ENCODE peak calls at places on chromosome 14, in five cellular contexts. One of them, this sample, is unnamed.

GRCh38 chr14:57987051-57987450 is 121.2 kb upstream of the SLC35F4 start:
- DNase-seq in HAP-1: no peak
- DNase-seq in astrocyte of the cerebellum: no peak
- DNase-seq in ovary: no peak
- DNase-seq in fibroblast of the aortic adventitia: no peak
- DNase-seq in this sample: no peak

GRCh38 chr14:95481391-95482022 is 34.9 kb downstream of the SYNE3 start:
- DNase-seq in ovary: no peak
- DNase-seq in astrocyte of the cerebellum: no peak
- DNase-seq in fibroblast of the aortic adventitia: no peak
- DNase-seq in HAP-1: no peak
- DNase-seq in this sample: no peak

GRCh38 chr14:81765654-81766275 is 232.1 kb upstream of the SEL1L start:
- DNase-seq in astrocyte of the cerebellum: no peak
- DNase-seq in ovary: no peak
- DNase-seq in HAP-1: no peak
- DNase-seq in fibroblast of the aortic adventitia: no peak
- DNase-seq in this sample: no peak

GRCh38 chr14:95313707-95314106 is 6.0 kb downstream of the CLMN start:
- DNase-seq in fibroblast of the aortic adventitia: peak
- DNase-seq in HAP-1: no peak
- DNase-seq in astrocyte of the cerebellum: peak
- DNase-seq in ovary: peak
- DNase-seq in this sample: peak

GRCh38 chr14:79334272-79334671 is 877.0 kb downstream of the DIO2 start:
- DNase-seq in ovary: no peak
- DNase-seq in HAP-1: no peak
- DNase-seq in astrocyte of the cerebellum: no peak
- DNase-seq in fibroblast of the aortic adventitia: no peak
- DNase-seq in this sample: no peak

GRCh38 chr14:32507029-32507984 is 178.2 kb downstream of the AKAP6 start:
- DNase-seq in astrocyte of the cerebellum: no peak
- DNase-seq in fibroblast of the aortic adventitia: peak
- DNase-seq in HAP-1: no peak
- DNase-seq in ovary: no peak
- DNase-seq in this sample: peak

GRCh38 chr14:100836961-100837811 is 11.3 kb downstream of the MEG3 start:
- DNase-seq in HAP-1: peak
- DNase-seq in astrocyte of the cerebellum: no peak
- DNase-seq in fibroblast of the aortic adventitia: no peak
- DNase-seq in ovary: peak
- DNase-seq in this sample: no peak

GRCh38 chr14:76546426-76547221 is 170.7 kb downstream of the ESRRB start:
- DNase-seq in ovary: no peak
- DNase-seq in astrocyte of the cerebellum: no peak
- DNase-seq in HAP-1: peak
- DNase-seq in fibroblast of the aortic adventitia: peak
- DNase-seq in this sample: no peak

GRCh38 chr14:51828017-51828797 is 32.2 kb upstream of the GNG2 start:
- DNase-seq in HAP-1: no peak
- DNase-seq in fibroblast of the aortic adventitia: no peak
- DNase-seq in ovary: no peak
- DNase-seq in astrocyte of the cerebellum: peak
- DNase-seq in this sample: no peak

GRCh38 chr14:34180428-34180827 is 229.6 kb upstream of the EGLN3 start:
- DNase-seq in fibroblast of the aortic adventitia: no peak
- DNase-seq in astrocyte of the cerebellum: no peak
- DNase-seq in ovary: no peak
- DNase-seq in HAP-1: no peak
- DNase-seq in this sample: no peak

GRCh38 chr14:72516936-72517408 is 376.9 kb downstream of the DPF3 start:
- DNase-seq in ovary: peak
- DNase-seq in HAP-1: peak
- DNase-seq in astrocyte of the cerebellum: peak
- DNase-seq in fibroblast of the aortic adventitia: peak
- DNase-seq in this sample: peak

GRCh38 chr14:83425138-83425537 is 1891.5 kb upstream of the SEL1L start:
- DNase-seq in ovary: no peak
- DNase-seq in astrocyte of the cerebellum: peak
- DNase-seq in fibroblast of the aortic adventitia: peak
- DNase-seq in HAP-1: no peak
- DNase-seq in this sample: no peak

GRCh38 chr14:55107766-55108554 is 21.1 kb upstream of the LGALS3 start:
- DNase-seq in astrocyte of the cerebellum: peak
- DNase-seq in fibroblast of the aortic adventitia: peak
- DNase-seq in HAP-1: peak
- DNase-seq in ovary: peak
- DNase-seq in this sample: peak

GRCh38 chr14:96064866-96065265 is 25.7 kb downstream of the C14orf132 start:
- DNase-seq in HAP-1: no peak
- DNase-seq in fibroblast of the aortic adventitia: no peak
- DNase-seq in astrocyte of the cerebellum: no peak
- DNase-seq in ovary: peak
- DNase-seq in this sample: no peak

GRCh38 chr14:100761481-100761880 is 34.8 kb downstream of the DLK1 start:
- DNase-seq in HAP-1: no peak
- DNase-seq in ovary: no peak
- DNase-seq in fibroblast of the aortic adventitia: peak
- DNase-seq in astrocyte of the cerebellum: peak
- DNase-seq in this sample: peak

GRCh38 chr14:33943081-33943480 is 7.8 kb downstream of the EGLN3 start:
- DNase-seq in HAP-1: peak
- DNase-seq in astrocyte of the cerebellum: no peak
- DNase-seq in fibroblast of the aortic adventitia: no peak
- DNase-seq in ovary: no peak
- DNase-seq in this sample: no peak

GRCh38 chr14:72060460-72060859 is 128.2 kb downstream of the RGS6 start:
- DNase-seq in astrocyte of the cerebellum: no peak
- DNase-seq in ovary: no peak
- DNase-seq in fibroblast of the aortic adventitia: no peak
- DNase-seq in HAP-1: no peak
- DNase-seq in this sample: no peak

GRCh38 chr14:61532818-61533217 is 162.5 kb upstream of the HIF1A start:
- DNase-seq in astrocyte of the cerebellum: no peak
- DNase-seq in HAP-1: no peak
- DNase-seq in fibroblast of the aortic adventitia: no peak
- DNase-seq in ovary: no peak
- DNase-seq in this sample: no peak

GRCh38 chr14:59013672-59014298 is 174.7 kb upstream of the DAAM1 start:
- DNase-seq in astrocyte of the cerebellum: peak
- DNase-seq in ovary: no peak
- DNase-seq in fibroblast of the aortic adventitia: peak
- DNase-seq in HAP-1: no peak
- DNase-seq in this sample: no peak

GRCh38 chr14:53304726-53305381 is 151.7 kb upstream of the DDHD1 start:
- DNase-seq in ovary: no peak
- DNase-seq in astrocyte of the cerebellum: no peak
- DNase-seq in fibroblast of the aortic adventitia: peak
- DNase-seq in HAP-1: no peak
- DNase-seq in this sample: no peak

GRCh38 chr14:94481468-94482131 is 5.6 kb upstream of the SERPINA9 start:
- DNase-seq in astrocyte of the cerebellum: no peak
- DNase-seq in HAP-1: no peak
- DNase-seq in ovary: no peak
- DNase-seq in fibroblast of the aortic adventitia: peak
- DNase-seq in this sample: peak

GRCh38 chr14:103735815-103736545 is 20.4 kb downstream of the ZFYVE21 start:
- DNase-seq in fibroblast of the aortic adventitia: no peak
- DNase-seq in HAP-1: no peak
- DNase-seq in astrocyte of the cerebellum: no peak
- DNase-seq in ovary: peak
- DNase-seq in this sample: no peak

GRCh38 chr14:90519262-90519920 is 122.6 kb downstream of the CALM1 start:
- DNase-seq in HAP-1: no peak
- DNase-seq in astrocyte of the cerebellum: no peak
- DNase-seq in ovary: no peak
- DNase-seq in fibroblast of the aortic adventitia: no peak
- DNase-seq in this sample: no peak

GRCh38 chr14:55160989-55161388 is 30.4 kb downstream of the DLGAP5 start:
- DNase-seq in astrocyte of the cerebellum: peak
- DNase-seq in fibroblast of the aortic adventitia: peak
- DNase-seq in ovary: no peak
- DNase-seq in HAP-1: no peak
- DNase-seq in this sample: no peak

GRCh38 chr14:24283796-24284460 is 12.5 kb upstream of the RABGGTA start:
- DNase-seq in astrocyte of the cerebellum: no peak
- DNase-seq in fibroblast of the aortic adventitia: no peak
- DNase-seq in HAP-1: no peak
- DNase-seq in ovary: no peak
- DNase-seq in this sample: no peak

GRCh38 chr14:23348297-23348655 is 4.4 kb downstream of the SLC22A17 start:
- DNase-seq in HAP-1: no peak
- DNase-seq in fibroblast of the aortic adventitia: no peak
- DNase-seq in astrocyte of the cerebellum: no peak
- DNase-seq in ovary: no peak
- DNase-seq in this sample: no peak

GRCh38 chr14:68526420-68527105 is 266.3 kb downstream of the ZFP36L1 start:
- DNase-seq in ovary: no peak
- DNase-seq in astrocyte of the cerebellum: no peak
- DNase-seq in HAP-1: no peak
- DNase-seq in fibroblast of the aortic adventitia: peak
- DNase-seq in this sample: no peak

GRCh38 chr14:60327447-60328331 is 78.7 kb downstream of the PPM1A start:
- DNase-seq in astrocyte of the cerebellum: no peak
- DNase-seq in HAP-1: no peak
- DNase-seq in ovary: no peak
- DNase-seq in fibroblast of the aortic adventitia: no peak
- DNase-seq in this sample: no peak

GRCh38 chr14:54901380-54902142 is 1.1 kb downstream of the GCH1 start:
- DNase-seq in astrocyte of the cerebellum: no peak
- DNase-seq in fibroblast of the aortic adventitia: no peak
- DNase-seq in HAP-1: no peak
- DNase-seq in ovary: no peak
- DNase-seq in this sample: no peak

GRCh38 chr14:91858536-91859275 is 8.6 kb downstream of the TC2N start:
- DNase-seq in fibroblast of the aortic adventitia: peak
- DNase-seq in astrocyte of the cerebellum: peak
- DNase-seq in HAP-1: no peak
- DNase-seq in ovary: no peak
- DNase-seq in this sample: no peak

GRCh38 chr14:93430889-93431670 is at the start of gene UNC79:
- DNase-seq in astrocyte of the cerebellum: no peak
- DNase-seq in ovary: no peak
- DNase-seq in fibroblast of the aortic adventitia: peak
- DNase-seq in HAP-1: peak
- DNase-seq in this sample: no peak
- H3K4me3 ChIP-seq in astrocyte of the cerebellum: peak
- H3K4me3 ChIP-seq in ovary: no peak
- H3K4me3 ChIP-seq in fibroblast of the aortic adventitia: peak
- H3K4me3 ChIP-seq in HAP-1: no peak
- H3K4me3 ChIP-seq in this sample: peak

GRCh38 chr14:104827173-104828055 is 26.5 kb downstream of the ZBTB42 start:
- DNase-seq in astrocyte of the cerebellum: no peak
- DNase-seq in fibroblast of the aortic adventitia: peak
- DNase-seq in HAP-1: peak
- DNase-seq in ovary: peak
- DNase-seq in this sample: no peak
- H3K4me3 ChIP-seq in astrocyte of the cerebellum: peak
- H3K4me3 ChIP-seq in fibroblast of the aortic adventitia: peak
- H3K4me3 ChIP-seq in HAP-1: peak
- H3K4me3 ChIP-seq in ovary: peak
- H3K4me3 ChIP-seq in this sample: peak

DNA sequence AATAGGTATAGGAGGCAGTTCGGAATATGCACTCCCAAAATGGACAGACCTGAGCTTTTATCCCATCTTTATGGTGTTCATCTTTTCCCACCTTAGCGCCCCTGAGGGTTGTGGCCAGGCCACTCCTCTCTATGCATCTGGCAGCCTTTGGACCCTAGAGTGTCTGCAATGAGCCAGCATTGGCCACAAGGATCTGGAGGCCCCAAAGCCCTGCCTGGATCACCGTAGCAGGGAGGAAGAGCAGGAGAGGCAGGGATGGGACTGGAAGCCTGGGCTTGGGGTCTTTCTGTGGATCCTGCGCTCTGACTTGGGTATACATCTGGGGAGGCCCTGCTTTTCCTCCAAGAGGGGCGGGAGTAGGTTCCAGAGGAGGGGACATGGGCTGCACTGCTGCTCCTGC is 52.5 kb downstream of the PLEKHG3 start:
- DNase-seq in fibroblast of the aortic adventitia: no peak
- DNase-seq in ovary: peak
- DNase-seq in astrocyte of the cerebellum: no peak
- DNase-seq in HAP-1: no peak
- DNase-seq in this sample: no peak
- H3K4me3 ChIP-seq in fibroblast of the aortic adventitia: no peak
- H3K4me3 ChIP-seq in ovary: no peak
- H3K4me3 ChIP-seq in astrocyte of the cerebellum: no peak
- H3K4me3 ChIP-seq in HAP-1: no peak
- H3K4me3 ChIP-seq in this sample: no peak

GRCh38 chr14:75013290-75013689 is 10.6 kb downstream of the EIF2B2 start:
- DNase-seq in ovary: peak
- DNase-seq in astrocyte of the cerebellum: no peak
- DNase-seq in HAP-1: no peak
- DNase-seq in fibroblast of the aortic adventitia: peak
- DNase-seq in this sample: no peak

GRCh38 chr14:75010472-75010871 is 7.8 kb downstream of the EIF2B2 start:
- DNase-seq in ovary: no peak
- DNase-seq in fibroblast of the aortic adventitia: peak
- DNase-seq in HAP-1: no peak
- DNase-seq in astrocyte of the cerebellum: no peak
- DNase-seq in this sample: no peak

GRCh38 chr14:75015496-75015895 is 12.8 kb downstream of the EIF2B2 start:
- DNase-seq in HAP-1: no peak
- DNase-seq in fibroblast of the aortic adventitia: no peak
- DNase-seq in ovary: no peak
- DNase-seq in astrocyte of the cerebellum: no peak
- DNase-seq in this sample: no peak

GRCh38 chr14:75009176-75009575 is 6.5 kb downstream of the EIF2B2 start:
- DNase-seq in fibroblast of the aortic adventitia: no peak
- DNase-seq in astrocyte of the cerebellum: no peak
- DNase-seq in ovary: no peak
- DNase-seq in HAP-1: no peak
- DNase-seq in this sample: no peak

DNA sequence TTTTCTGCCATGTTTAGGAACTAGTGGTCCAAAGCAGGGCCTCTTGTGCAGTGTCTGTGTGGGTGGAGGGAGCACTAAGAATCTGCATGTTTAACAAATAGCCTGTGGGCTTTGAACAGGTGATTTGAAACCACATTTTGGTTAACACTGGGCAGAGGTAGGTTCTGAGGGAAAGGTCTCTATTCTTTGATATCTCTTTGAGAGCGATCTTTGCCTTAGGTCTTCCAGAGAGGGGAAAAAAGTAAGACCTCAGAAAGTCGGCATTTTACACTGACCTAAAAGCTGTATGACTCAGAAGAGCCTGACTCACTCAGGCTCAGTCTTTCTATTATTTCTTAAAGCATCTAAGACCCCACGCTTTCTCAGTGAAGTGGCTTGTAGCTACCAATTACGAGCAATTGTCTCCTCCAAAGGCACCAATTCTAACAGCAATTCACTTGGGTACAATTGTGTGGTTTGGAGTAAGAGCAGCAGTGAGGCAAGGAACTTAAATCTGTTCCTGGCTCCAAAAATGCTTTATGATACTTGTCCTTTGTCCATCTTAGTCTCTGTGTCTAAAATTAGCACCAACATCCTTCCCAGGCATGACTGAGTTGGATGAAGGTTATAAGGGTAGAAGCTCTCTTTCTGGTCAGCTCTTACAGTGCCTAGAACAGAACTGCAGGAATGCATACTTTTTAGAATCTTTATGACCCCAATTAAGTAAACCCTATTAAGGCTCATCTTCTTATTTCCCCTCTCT is 8.8 kb downstream of the EIF2B2 start:
- DNase-seq in HAP-1: no peak
- DNase-seq in astrocyte of the cerebellum: peak
- DNase-seq in ovary: no peak
- DNase-seq in fibroblast of the aortic adventitia: peak
- DNase-seq in this sample: peak
- H3K4me3 ChIP-seq in HAP-1: no peak
- H3K4me3 ChIP-seq in astrocyte of the cerebellum: no peak
- H3K4me3 ChIP-seq in ovary: no peak
- H3K4me3 ChIP-seq in fibroblast of the aortic adventitia: no peak
- H3K4me3 ChIP-seq in this sample: no peak